ENCODE peak calls at places on chromosome 15, in six cellular contexts. Z is GM19239, R is Ammon's horn, M is T1000, U is aorta, Q is iris pigment epithelial cell. E is an unnamed sample.

GRCh38 chr15:33011976-33012375 is 182.5 kb downstream of the FMN1 start:
- DNase-seq in R (no peak), U (no peak), Q (no peak), M (no peak), Z (no peak), E (no peak)

GRCh38 chr15:70559223-70559823 is 204.0 kb downstream of the UACA start:
- DNase-seq in M (no peak), R (peak), Q (peak), Z (no peak), U (no peak), E (peak)

GRCh38 chr15:78212546-78213424 is 21.6 kb downstream of the ACSBG1 start:
- DNase-seq in U (peak), Z (no peak), M (peak), R (peak), Q (peak), E (peak)

GRCh38 chr15:90165659-90166489 is 35.3 kb upstream of the SEMA4B start:
- DNase-seq in R (no peak), Z (no peak), U (peak), M (peak), Q (peak), E (peak)

GRCh38 chr15:75656813-75657212 is 9.1 kb downstream of the SNX33 start:
- DNase-seq in M (no peak), R (no peak), Z (no peak), U (no peak), Q (no peak), E (no peak)

GRCh38 chr15:38490231-38490630 is 36.3 kb downstream of the FAM98B start:
- DNase-seq in M (no peak), Z (no peak), Q (peak), U (no peak), R (no peak), E (no peak)

GRCh38 chr15:28943611-28944230 is 57.9 kb downstream of the APBA2 start:
- DNase-seq in Q (no peak), U (peak), Z (no peak), R (no peak), M (no peak), E (no peak)

GRCh38 chr15:51879555-51879954 is 50.1 kb downstream of the TMOD3 start:
- DNase-seq in Q (peak), M (no peak), U (no peak), Z (no peak), R (no peak), E (no peak)

GRCh38 chr15:37112171-37112570 is 11.8 kb upstream of the MEIS2 start:
- DNase-seq in M (no peak), U (no peak), Z (no peak), R (no peak), Q (no peak), E (no peak)

GRCh38 chr15:35857812-35858211 is 311.8 kb upstream of the DPH6 start:
- DNase-seq in Z (no peak), R (peak), M (no peak), Q (no peak), U (no peak), E (no peak)

GRCh38 chr15:38662398-38662797 is 97.8 kb upstream of the RASGRP1 start:
- DNase-seq in Z (no peak), U (no peak), M (no peak), R (no peak), Q (no peak), E (no peak)

GRCh38 chr15:62559049-62559733 is 394.1 kb upstream of the C2CD4B start:
- DNase-seq in U (no peak), R (peak), Z (no peak), M (no peak), Q (peak), E (no peak)

GRCh38 chr15:62165793-62166380 is 802 bp upstream of the C2CD4B start:
- DNase-seq in M (no peak), Q (no peak), Z (no peak), R (no peak), U (no peak), E (no peak)

GRCh38 chr15:71599404-71600225 is 210.7 kb upstream of the NR2E3 start:
- DNase-seq in R (peak), M (no peak), Q (no peak), Z (no peak), U (no peak), E (no peak)

GRCh38 chr15:88477126-88477525 is 9.6 kb downstream of the MRPS11 start:
- DNase-seq in M (no peak), Q (no peak), Z (no peak), R (no peak), U (no peak), E (no peak)

GRCh38 chr15:38525489-38525888 is 39.1 kb downstream of the RASGRP1 start:
- DNase-seq in M (no peak), U (no peak), Z (no peak), Q (no peak), R (no peak), E (no peak)

GRCh38 chr15:69700380-69700779 is 247.8 kb downstream of the RPLP1 start:
- DNase-seq in Z (no peak), U (no peak), R (no peak), Q (no peak), M (no peak), E (no peak)

GRCh38 chr15:31206386-31207174 is 105.1 kb upstream of the TRPM1 start:
- DNase-seq in Q (no peak), Z (no peak), U (no peak), R (no peak), M (no peak), E (no peak)

GRCh38 chr15:40103124-40103858 is 5.4 kb downstream of the BMF start:
- DNase-seq in Q (peak), R (peak), Z (no peak), M (peak), U (peak), E (peak)

GRCh38 chr15:38069001-38069400 is 134.6 kb downstream of the TMCO5A start:
- DNase-seq in M (no peak), Z (peak), R (peak), Q (peak), U (no peak), E (peak)

GRCh38 chr15:95662638-95663037 is 667.9 kb upstream of the NR2F2 start:
- DNase-seq in Q (no peak), M (no peak), Z (no peak), U (no peak), R (no peak), E (no peak)

GRCh38 chr15:62902821-62903220 is 139.7 kb upstream of the TPM1 start:
- DNase-seq in M (no peak), Q (no peak), Z (no peak), R (no peak), U (no peak), E (no peak)

GRCh38 chr15:40329804-40330203 is 6.3 kb downstream of the INAFM2 start:
- DNase-seq in M (no peak), U (no peak), Z (no peak), Q (no peak), R (no peak), E (no peak)

GRCh38 chr15:58475573-58476524 is 44.1 kb downstream of the LIPC start:
- DNase-seq in R (peak), Z (no peak), U (no peak), Q (peak), M (no peak), E (no peak)

GRCh38 chr15:54618120-54618519 is 578.6 kb downstream of the RSL24D1 start:
- DNase-seq in U (no peak), Q (no peak), M (no peak), Z (no peak), R (no peak), E (no peak)

E was measured in colonic mucosa.